ENCODE peak calls at places on chromosomes 5 and 9, in eight cellular contexts. K, R, O, V, S, G, A and X are unnamed samples.
A peak's percentile ranks its signal among the peaks of the same experiment; 100 is the strongest.

GRCh38 chr9:68523367-68523936 is 17.2 kb downstream of the TMEM252 start:
- DNase-seq in K (no peak), R (no peak), O (no peak), V (no peak), S (no peak), G (no peak), A (no peak), X (no peak)

GRCh38 chr5:149160291-149160787 is 19.0 kb downstream of the ABLIM3 start:
- DNase-seq in K (no peak), R (no peak), O (no peak), V (no peak), S (no peak), G (no peak), A (no peak), X (no peak)

GRCh38 chr5:129063483-129064136 is 30.9 kb upstream of the ISOC1 start:
- DNase-seq in K (no peak), R (no peak), O (no peak), V (no peak), S (no peak), G (no peak), A (peak; percentile 0), X (peak; percentile 15)

GRCh38 chr9:8338742-8339425 is 539.3 kb upstream of the DMAC1 start:
- DNase-seq in K (no peak), R (no peak), O (no peak), V (no peak), S (no peak), G (no peak), A (peak; percentile 23), X (no peak)

GRCh38 chr5:120765189-120765588 is 301.1 kb downstream of the PRR16 start:
- DNase-seq in K (no peak), R (no peak), O (no peak), V (no peak), S (no peak), G (no peak), A (no peak), X (no peak)

GRCh38 chr9:38141751-38142150 is 72.7 kb upstream of the SHB start:
- DNase-seq in K (no peak), R (no peak), O (no peak), V (no peak), S (no peak), G (no peak), A (peak; percentile 91), X (no peak)

GRCh38 chr5:113090336-113091106 is 113.9 kb downstream of the DCP2 start:
- DNase-seq in K (no peak), R (no peak), O (no peak), V (no peak), S (peak; percentile 19), G (no peak), A (peak; percentile 18), X (no peak)

GRCh38 chr5:2534970-2535369 is 216.5 kb downstream of the IRX2 start:
- DNase-seq in K (no peak), R (no peak), O (no peak), V (no peak), S (no peak), G (no peak), A (no peak), X (no peak)

GRCh38 chr5:65020492-65020891 is 251.8 kb downstream of the CWC27 start:
- DNase-seq in K (no peak), R (no peak), O (no peak), V (no peak), S (no peak), G (no peak), A (peak; percentile 83), X (no peak)

GRCh38 chr5:126970517-126971017 is 59.8 kb downstream of the MARCHF3 start:
- DNase-seq in K (peak; percentile 21), R (no peak), O (no peak), V (no peak), S (no peak), G (no peak), A (peak; percentile 83), X (no peak)

GRCh38 chr9:32344551-32345182 is 39.8 kb upstream of the ACO1 start:
- DNase-seq in K (no peak), R (no peak), O (no peak), V (no peak), S (no peak), G (peak; percentile 20), A (no peak), X (no peak)

GRCh38 chr5:89826938-89827337 is 582.6 kb downstream of the CETN3 start:
- DNase-seq in K (no peak), R (no peak), O (no peak), V (no peak), S (no peak), G (no peak), A (no peak), X (no peak)

GRCh38 chr9:98182069-98182820 is 10.2 kb downstream of the CORO2A start:
- DNase-seq in K (no peak), R (no peak), O (no peak), V (no peak), S (no peak), G (no peak), A (no peak), X (no peak)

GRCh38 chr9:5712651-5713360 is 83.9 kb downstream of the RIC1 start:
- DNase-seq in K (no peak), R (no peak), O (no peak), V (no peak), S (no peak), G (no peak), A (no peak), X (no peak)